ENCODE peak calls at places on chromosomes 7 and 10, in seven cellular contexts. Y is AG08396, M is PC-3, U is HCEC 1CT, L is H9, J is fibroblast of the conjunctiva, N is frontal cortex. X is an unnamed sample.

GRCh38 chr10:6195376-6195775 is 7.4 kb upstream of the PFKFB3 start:
- DNase-seq in J (no peak), U (peak), Y (peak), N (no peak), M (no peak), L (no peak), X (no peak)

GRCh38 chr7:112515989-112516388 is 35.2 kb downstream of the LSMEM1 start:
- DNase-seq in L (no peak), U (no peak), Y (no peak), N (no peak), M (no peak), J (no peak), X (no peak)

GRCh38 chr7:77258014-77258413 is 58.4 kb upstream of the FGL2 start:
- DNase-seq in Y (peak), M (no peak), N (no peak), J (no peak), L (no peak), U (peak), X (no peak)

GRCh38 chr7:27172388-27172774 is 1.7 kb downstream of the HOXA10 start:
- DNase-seq in L (peak), M (no peak), N (no peak), Y (no peak), J (no peak), U (peak), X (no peak)

GRCh38 chr10:102776779-102777417 is 33.1 kb downstream of the WBP1L start:
- DNase-seq in U (peak), L (peak), N (peak), Y (peak), M (no peak), J (peak), X (no peak)

GRCh38 chr10:369441-370221 is 234.4 kb downstream of the ZMYND11 start:
- DNase-seq in Y (peak), J (peak), U (no peak), M (no peak), N (no peak), L (no peak), X (no peak)

GRCh38 chr7:71491331-71491730 is 359.4 kb downstream of the GALNT17 start:
- DNase-seq in J (no peak), Y (no peak), M (no peak), N (no peak), U (no peak), L (no peak), X (no peak)

GRCh38 chr7:106101726-106102125 is 10.4 kb downstream of the SYPL1 start:
- DNase-seq in M (no peak), Y (no peak), J (no peak), L (no peak), U (no peak), N (no peak), X (no peak)

GRCh38 chr10:108632044-108632443 is 1291.3 kb downstream of the XPNPEP1 start:
- DNase-seq in N (no peak), U (no peak), M (no peak), J (no peak), Y (no peak), L (no peak), X (no peak)

GRCh38 chr10:31083765-31084184 is 52.1 kb upstream of the ZNF438 start:
- DNase-seq in Y (no peak), J (peak), U (peak), L (peak), N (no peak), M (peak), X (no peak)

GRCh38 chr7:79820387-79820786 is 314.2 kb upstream of the GNAI1 start:
- DNase-seq in J (peak), L (no peak), U (peak), Y (peak), N (peak), M (peak), X (no peak)

GRCh38 chr10:84543948-84544347 is 215.6 kb downstream of the CCSER2 start:
- DNase-seq in U (peak), M (peak), Y (no peak), J (no peak), N (no peak), L (no peak), X (no peak)

GRCh38 chr7:104272767-104273384 is 55.5 kb upstream of the LHFPL3 start:
- DNase-seq in U (peak), L (no peak), N (peak), M (peak), J (peak), Y (peak), X (no peak)

GRCh38 chr7:121798896-121799295 is 74.1 kb upstream of the PTPRZ1 start:
- DNase-seq in M (no peak), J (no peak), N (no peak), Y (no peak), L (peak), U (no peak), X (peak)

GRCh38 chr7:128860158-128861073 is 2.2 kb upstream of the ATP6V1F start:
- DNase-seq in N (no peak), M (no peak), U (no peak), J (peak), L (peak), Y (peak), X (no peak)

GRCh38 chr10:8034666-8035640 is 19.5 kb upstream of the GATA3 start:
- DNase-seq in U (no peak), J (no peak), M (no peak), L (no peak), Y (peak), N (no peak), X (no peak)

GRCh38 chr7:35801392-35802101 is 690 bp downstream of the SEPTIN7 start:
- DNase-seq in U (peak), Y (peak), M (peak), N (peak), J (peak), L (peak), X (no peak)

GRCh38 chr7:106658504-106659368 is 2.2 kb downstream of the CCDC71L start:
- DNase-seq in Y (no peak), J (no peak), N (no peak), L (no peak), U (no peak), M (no peak), X (no peak)

GRCh38 chr10:97778452-97779302 is 6.9 kb upstream of the SFRP5 start:
- DNase-seq in J (no peak), L (no peak), M (no peak), Y (no peak), U (no peak), N (no peak), X (no peak)

GRCh38 chr7:128386415-128386925 is 23.3 kb downstream of the IMPDH1 start:
- DNase-seq in J (no peak), L (no peak), U (no peak), N (no peak), Y (no peak), M (no peak), X (no peak)

GRCh38 chr7:116542618-116543017 is 17.8 kb downstream of the CAV1 start:
- DNase-seq in M (no peak), L (no peak), U (no peak), Y (no peak), N (no peak), J (no peak), X (no peak)

GRCh38 chr10:37760817-37761216 is 96.6 kb downstream of the ZNF248 start:
- DNase-seq in Y (no peak), U (no peak), L (no peak), N (no peak), M (peak), J (no peak), X (no peak)

GRCh38 chr7:88095-88926 is 104.1 kb upstream of the FAM20C start:
- DNase-seq in J (no peak), U (no peak), N (no peak), Y (no peak), M (no peak), L (no peak), X (no peak)

GRCh38 chr10:124677291-124677690 is 66.9 kb downstream of the FAM53B start:
- DNase-seq in N (no peak), J (no peak), M (no peak), U (no peak), Y (no peak), L (no peak), X (no peak)

GRCh38 chr10:65358565-65358964 is 1567.3 kb upstream of the LRRTM3 start:
- DNase-seq in M (peak), Y (no peak), N (no peak), U (no peak), L (peak), J (no peak), X (no peak)

GRCh38 chr7:115642194-115642593 is 388.4 kb downstream of the TFEC start:
- DNase-seq in N (no peak), U (no peak), L (no peak), M (no peak), Y (no peak), J (no peak), X (no peak)

GRCh38 chr7:139718859-139719258 is 58.9 kb downstream of the HIPK2 start:
- DNase-seq in M (no peak), N (no peak), J (no peak), L (no peak), Y (no peak), U (no peak), X (no peak)

GRCh38 chr7:12111461-12112405 is 99.4 kb upstream of the TMEM106B start:
- DNase-seq in M (no peak), J (no peak), Y (peak), N (peak), L (peak), U (peak), X (no peak)